ENCODE peak calls at places on chromosomes 2 and 18, in seven cellular contexts. C, R, E, W, G, D and V are unnamed samples.
A peak's percentile ranks its signal among the peaks of the same experiment; 100 is the strongest.

GRCh38 chr18:48946329-48946835 is 4.4 kb downstream of the SMAD7 start:
- DNase-seq in C (peak; percentile 82), R (no peak), E (peak; percentile 87), W (no peak), G (no peak), D (no peak), V (peak; percentile 80)

GRCh38 chr18:79388043-79388442 is 7.7 kb upstream of the NFATC1 start:
- DNase-seq in C (no peak), R (no peak), E (no peak), W (no peak), G (no peak), D (no peak), V (no peak)

GRCh38 chr2:26735096-26735495 is 29.0 kb upstream of the SLC35F6 start:
- DNase-seq in C (peak; percentile 80), R (no peak), E (no peak), W (no peak), G (no peak), D (no peak), V (no peak)

GRCh38 chr18:55489034-55489741 is 98.8 kb downstream of the TCF4 start:
- DNase-seq in C (no peak), R (no peak), E (no peak), W (peak; percentile 22), G (no peak), D (no peak), V (no peak)

GRCh38 chr2:58503909-58504308 is 262.8 kb upstream of the FANCL start:
- DNase-seq in C (no peak), R (no peak), E (no peak), W (peak; percentile 27), G (no peak), D (no peak), V (no peak)

GRCh38 chr2:219001577-219002394 is 8.6 kb upstream of the CRYBA2 start:
- DNase-seq in C (peak; percentile 50), R (peak; percentile 40), E (peak; percentile 93), W (peak; percentile 67), G (peak; percentile 58), D (no peak), V (peak; percentile 97)

GRCh38 chr18:37395631-37396030 is 170.0 kb downstream of the CELF4 start:
- DNase-seq in C (no peak), R (no peak), E (no peak), W (no peak), G (no peak), D (no peak), V (no peak)

GRCh38 chr2:84309281-84309680 is 149.8 kb downstream of the SUCLG1 start:
- DNase-seq in C (no peak), R (no peak), E (no peak), W (no peak), G (no peak), D (no peak), V (no peak)

GRCh38 chr2:25528173-25528572 is 145.2 kb downstream of the DTNB start:
- DNase-seq in C (no peak), R (no peak), E (no peak), W (no peak), G (no peak), D (no peak), V (no peak)

GRCh38 chr2:112941753-112942653 is 31.0 kb downstream of the IL37 start:
- DNase-seq in C (peak; percentile 53), R (peak; percentile 64), E (peak; percentile 70), W (peak; percentile 88), G (peak; percentile 88), D (peak; percentile 19), V (peak; percentile 79)

GRCh38 chr2:104804148-104804890 is 49.6 kb upstream of the POU3F3 start:
- DNase-seq in C (peak; percentile 13), R (no peak), E (no peak), W (peak; percentile 2), G (no peak), D (no peak), V (peak; percentile 2)

GRCh38 chr2:43569921-43570320 is 25.9 kb downstream of the THADA start:
- DNase-seq in C (no peak), R (no peak), E (no peak), W (no peak), G (no peak), D (peak; percentile 57), V (no peak)

GRCh38 chr2:182077023-182077422 is 91.4 kb downstream of the PPP1R1C start:
- DNase-seq in C (no peak), R (no peak), E (no peak), W (no peak), G (no peak), D (no peak), V (no peak)

GRCh38 chr2:73307720-73308119 is 14.4 kb upstream of the EGR4 start:
- DNase-seq in C (no peak), R (no peak), E (no peak), W (no peak), G (no peak), D (no peak), V (no peak)

GRCh38 chr18:6055711-6056110 is 160.4 kb upstream of the TMEM200C start:
- DNase-seq in C (peak; percentile 3), R (no peak), E (no peak), W (no peak), G (no peak), D (no peak), V (no peak)

DNA sequence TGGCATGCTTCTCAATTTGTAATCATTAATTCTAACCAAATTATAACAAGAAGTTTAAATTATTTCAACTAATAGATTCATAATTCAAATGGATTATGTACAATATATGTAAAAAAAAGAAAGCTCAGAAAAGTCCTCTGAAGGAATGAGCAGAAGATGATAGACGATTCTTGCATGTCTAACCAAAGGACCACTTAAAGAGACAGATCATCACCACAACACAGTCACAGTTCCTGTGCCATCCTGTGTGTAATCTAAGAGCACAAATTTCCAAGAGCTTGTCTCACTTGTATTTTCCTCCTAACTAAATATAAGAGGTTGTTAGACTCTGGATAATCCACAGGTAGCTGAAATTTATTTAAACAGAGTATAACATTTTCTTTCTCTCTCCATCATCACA is 122.3 kb upstream of the CD226 start:
- DNase-seq in C (no peak), R (no peak), E (no peak), W (no peak), G (no peak), D (no peak), V (no peak)
- TF ChIP-seq JUND in C (no peak), R (no peak), E (no peak), W (no peak), G (no peak), D (no peak), V (no peak)

GRCh38 chr2:113973856-113974255 is 84.0 kb downstream of the ACTR3 start:
- DNase-seq in C (no peak), R (no peak), E (no peak), W (no peak), G (no peak), D (no peak), V (no peak)

GRCh38 chr2:113977060-113977659 is 87.3 kb downstream of the ACTR3 start:
- DNase-seq in C (no peak), R (no peak), E (no peak), W (no peak), G (no peak), D (no peak), V (no peak)

GRCh38 chr2:113977660-113978523 is 88.0 kb downstream of the ACTR3 start:
- DNase-seq in C (no peak), R (peak; percentile 76), E (peak; percentile 100), W (no peak), G (no peak), D (no peak), V (peak; percentile 26)

GRCh38 chr2:113976277-113976928 is 86.5 kb downstream of the ACTR3 start:
- DNase-seq in C (no peak), R (no peak), E (no peak), W (no peak), G (no peak), D (no peak), V (no peak)

DNA sequence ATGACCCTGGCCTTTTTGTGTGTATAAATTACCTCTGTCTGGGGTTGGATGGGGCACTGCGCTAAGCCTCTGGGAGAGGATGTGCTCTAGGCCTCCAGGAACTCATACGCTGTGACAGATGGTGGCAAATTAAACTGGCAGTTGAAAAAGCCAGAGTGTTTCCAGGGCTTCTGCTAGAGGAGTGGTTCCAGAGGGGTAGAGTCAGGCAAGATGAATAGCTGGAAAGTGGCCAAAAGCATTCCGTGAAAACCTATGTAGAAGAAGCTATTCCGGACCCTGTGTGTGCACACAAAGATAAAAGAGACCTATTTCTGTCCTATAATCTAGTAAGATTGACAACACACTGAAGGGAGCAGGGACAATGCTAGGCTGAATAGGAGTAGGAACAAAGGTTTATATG is 84.8 kb downstream of the ACTR3 start:
- DNase-seq in C (no peak), R (no peak), E (peak; percentile 90), W (no peak), G (no peak), D (no peak), V (no peak)
- TF ChIP-seq JUND in C (no peak), R (no peak), E (no peak), W (no peak), G (no peak), D (no peak), V (no peak)

GRCh38 chr2:170764880-170765261 is 5.3 kb upstream of the ERICH2 start:
- DNase-seq in C (no peak), R (no peak), E (no peak), W (no peak), G (no peak), D (no peak), V (no peak)
- TF ChIP-seq JUND in C (no peak), R (no peak), E (no peak), W (no peak), G (no peak), D (no peak), V (no peak)

GRCh38 chr2:27762951-27763906 is 8.3 kb upstream of the MRPL33 start:
- DNase-seq in C (no peak), R (no peak), E (peak; percentile 93), W (no peak), G (no peak), D (no peak), V (no peak)

GRCh38 chr2:27771202-27771547 is 344 bp upstream of the MRPL33 start:
- DNase-seq in C (no peak), R (no peak), E (no peak), W (no peak), G (no peak), D (no peak), V (no peak)

GRCh38 chr2:27766287-27766661 is 5.2 kb upstream of the MRPL33 start:
- DNase-seq in C (no peak), R (no peak), E (no peak), W (no peak), G (no peak), D (no peak), V (no peak)

GRCh38 chr2:27763907-27764267 is 7.6 kb upstream of the MRPL33 start:
- DNase-seq in C (no peak), R (no peak), E (no peak), W (no peak), G (no peak), D (no peak), V (no peak)

DNA sequence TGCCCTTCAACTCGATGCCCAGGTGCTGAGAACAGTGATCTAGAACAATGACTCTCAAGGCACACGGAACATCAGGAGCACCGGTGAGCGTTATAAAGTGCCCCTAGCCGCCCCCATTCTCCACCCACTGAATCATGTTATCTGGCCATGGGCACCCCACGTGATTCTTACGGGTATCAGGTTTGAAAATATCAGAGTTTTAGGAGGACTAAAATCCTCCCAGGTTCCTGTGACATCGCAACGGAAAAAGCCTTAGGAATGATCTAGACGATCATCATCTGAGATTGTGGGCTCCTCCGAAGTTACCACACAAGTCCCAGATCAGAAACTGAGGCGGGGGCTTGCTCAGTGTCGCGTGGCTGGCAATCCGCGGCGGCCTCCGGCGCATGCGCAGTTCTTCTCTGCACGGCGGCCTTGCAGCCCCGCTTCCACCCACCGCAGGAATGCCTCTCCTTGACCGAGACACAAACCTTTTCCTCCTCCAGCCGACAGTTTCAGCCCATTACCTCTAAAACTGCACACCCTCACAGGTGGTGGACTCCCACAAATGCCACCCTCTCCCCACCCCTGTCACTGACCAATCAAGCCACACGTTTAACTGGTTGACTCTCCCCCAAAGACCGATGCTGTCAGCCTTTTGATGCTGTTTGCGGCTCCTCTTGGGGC is 5.8 kb upstream of the MRPL33 start:
- DNase-seq in C (no peak), R (peak; percentile 55), E (no peak), W (peak; percentile 54), G (peak; percentile 39), D (no peak), V (no peak)
- TF ChIP-seq JUND in C (no peak), R (no peak), E (no peak), W (no peak), G (no peak), D (no peak), V (no peak)